ENCODE peak calls at places on chromosome X, in ten cellular contexts. Y, I, D, V, E, F, W, R, H and U are unnamed samples.

GRCh38 chrX:38220024-38220935 is at the start of gene SRPX:
- DNase-seq in I (peak; percentile 72), E (peak; percentile 39), R (peak; percentile 65), F (no peak), Y (peak; percentile 34), D (peak; percentile 53), H (peak; percentile 20), V (peak; percentile 63), W (peak; percentile 36), U (peak; percentile 63)

GRCh38 chrX:129495941-129496340 is 27.3 kb downstream of the SMARCA1 start:
- DNase-seq in Y (no peak), I (peak; percentile 68), E (no peak), V (no peak), R (no peak), F (no peak), D (no peak), H (no peak), W (no peak), U (no peak)

GRCh38 chrX:111519215-111519614 is 7.8 kb downstream of the SERTM2 start:
- DNase-seq in F (no peak), R (peak; percentile 30), H (no peak), I (no peak), E (no peak), W (no peak), Y (no peak), V (no peak), D (peak; percentile 22), U (no peak)

GRCh38 chrX:109299091-109299490 is 182.8 kb downstream of the GUCY2F start:
- DNase-seq in I (peak; percentile 2), H (no peak), D (no peak), V (no peak), Y (no peak), F (no peak), E (no peak), R (no peak), W (no peak), U (no peak)

GRCh38 chrX:31704938-31705337 is 633.1 kb upstream of the FTHL17 start:
- DNase-seq in R (no peak), W (no peak), I (no peak), H (no peak), V (no peak), F (no peak), Y (no peak), E (no peak), D (no peak), U (no peak)

GRCh38 chrX:30898886-30899285 is 9.8 kb upstream of the TAB3 start:
- DNase-seq in R (no peak), D (no peak), W (no peak), F (no peak), Y (no peak), V (no peak), I (no peak), H (no peak), E (no peak), U (no peak)

GRCh38 chrX:23820235-23820782 is 37.3 kb downstream of the SAT1 start:
- DNase-seq in W (no peak), V (no peak), I (no peak), F (no peak), Y (no peak), D (no peak), E (no peak), H (no peak), R (no peak), U (no peak)

GRCh38 chrX:23811135-23811781 is 28.3 kb downstream of the SAT1 start:
- DNase-seq in I (peak; percentile 47), D (no peak), V (no peak), F (no peak), W (no peak), H (no peak), R (no peak), Y (peak; percentile 55), E (peak; percentile 27), U (peak; percentile 20)

GRCh38 chrX:110004970-110005369 is 2.1 kb downstream of the TMEM164 start:
- DNase-seq in Y (no peak), D (no peak), W (no peak), H (no peak), F (no peak), I (no peak), R (no peak), E (no peak), V (no peak), U (no peak)

GRCh38 chrX:143570747-143571146 is 53.5 kb upstream of the SPANXN3 start:
- DNase-seq in Y (no peak), I (no peak), V (no peak), W (no peak), E (no peak), H (no peak), R (no peak), F (no peak), D (no peak), U (no peak)

GRCh38 chrX:41184312-41184711 is 99.1 kb downstream of the USP9X start:
- DNase-seq in Y (no peak), V (no peak), W (no peak), I (no peak), R (peak; percentile 18), D (no peak), H (no peak), F (no peak), E (no peak), U (no peak)

GRCh38 chrX:5086388-5086787 is 1142.3 kb downstream of the NLGN4X start:
- DNase-seq in W (no peak), Y (no peak), I (no peak), F (no peak), R (no peak), D (no peak), V (no peak), H (no peak), E (no peak), U (no peak)

GRCh38 chrX:38578152-38578551 is 16.8 kb downstream of the TSPAN7 start:
- DNase-seq in Y (no peak), H (no peak), D (no peak), R (no peak), I (no peak), W (no peak), E (no peak), F (no peak), V (no peak), U (no peak)

GRCh38 chrX:86579777-86580176 is 431.5 kb downstream of the DACH2 start:
- DNase-seq in V (no peak), R (no peak), Y (no peak), I (no peak), D (no peak), E (no peak), H (no peak), F (no peak), W (no peak), U (no peak)

DNA sequence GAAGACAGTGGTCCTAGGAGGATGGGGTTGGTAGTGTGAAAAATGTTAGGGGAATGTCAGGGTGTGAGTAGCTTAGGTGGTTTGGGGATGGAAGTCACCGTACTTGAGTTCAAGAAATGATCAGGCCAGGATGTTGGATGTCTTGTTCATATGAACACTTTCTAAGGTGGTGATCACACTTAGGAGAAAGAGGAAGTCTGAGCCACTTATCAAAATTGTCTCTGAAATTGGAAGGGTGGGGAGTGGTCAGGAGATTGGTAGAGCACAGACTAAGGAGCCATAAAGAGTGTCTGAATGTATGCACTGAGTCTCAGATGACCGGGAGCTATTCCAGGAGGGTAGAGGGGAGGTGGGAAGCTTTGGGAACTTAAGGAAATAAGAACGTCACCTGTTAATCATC is 17.3 kb downstream of the CMC4 start:
- DNase-seq in E (no peak), R (no peak), H (no peak), Y (no peak), I (no peak), W (no peak), D (no peak), V (no peak), F (no peak), U (no peak)
- H3K27ac ChIP-seq in E (no peak overlapping the region), R (no peak overlapping the region), H (no peak overlapping the region), Y (no peak overlapping the region), I (no peak overlapping the region), W (no peak overlapping the region), D (no peak overlapping the region), V (no peak overlapping the region), F (no peak overlapping the region), U (no peak overlapping the region)

GRCh38 chrX:134691453-134691852 is 33.2 kb upstream of the PLAC1 start:
- DNase-seq in W (no peak), H (no peak), R (no peak), I (no peak), Y (no peak), V (no peak), F (no peak), E (no peak), D (no peak), U (no peak)

GRCh38 chrX:134688181-134688580 is 29.9 kb upstream of the PLAC1 start:
- DNase-seq in W (no peak), F (no peak), V (no peak), H (no peak), I (peak; percentile 23), R (no peak), Y (no peak), E (no peak), D (no peak), U (no peak)

GRCh38 chrX:134692233-134692632 is 34.0 kb upstream of the PLAC1 start:
- DNase-seq in W (no peak), H (no peak), R (no peak), I (no peak), Y (no peak), F (no peak), V (no peak), E (no peak), D (no peak), U (no peak)

GRCh38 chrX:134685662-134686061 is 27.4 kb upstream of the PLAC1 start:
- DNase-seq in E (no peak), F (no peak), Y (no peak), R (no peak), V (no peak), W (no peak), H (no peak), D (no peak), I (peak; percentile 24), U (no peak)

DNA sequence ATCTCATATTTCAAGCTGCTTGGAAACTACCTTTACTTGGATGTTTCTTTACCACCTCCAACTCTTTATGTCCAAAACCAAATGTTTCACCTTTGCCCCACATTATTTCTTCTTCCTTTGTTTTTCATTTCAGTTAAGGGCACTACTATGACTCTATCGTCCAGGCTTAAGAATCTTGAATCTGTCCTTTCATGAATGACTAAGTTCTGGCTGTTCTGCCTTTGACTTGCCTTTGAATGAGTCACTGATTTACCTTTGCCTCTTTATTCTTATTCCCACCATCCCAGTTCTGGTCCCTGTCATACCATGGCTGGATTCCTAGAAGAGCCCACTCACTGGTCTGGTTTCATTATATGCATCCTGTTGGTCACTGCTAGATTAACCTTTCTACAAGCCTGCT is 30.6 kb upstream of the PLAC1 start:
- DNase-seq in E (no peak), F (no peak), D (no peak), I (peak; percentile 78), W (no peak), Y (no peak), H (no peak), V (no peak), R (no peak), U (no peak)
- H3K4me1 ChIP-seq in E (no peaks in the 10 kb centered on the region), F (no peaks in the 10 kb centered on the region), D (peaks cover 6% of the 10 kb centered on the region), I (peaks cover 36% of the 10 kb centered on the region), W (no peaks in the 10 kb centered on the region), Y (no peaks in the 10 kb centered on the region), H (no peaks in the 10 kb centered on the region), V (no peaks in the 10 kb centered on the region), R (no peaks in the 10 kb centered on the region), U (no peaks in the 10 kb centered on the region)

GRCh38 chrX:413322-414201 is 26.9 kb upstream of the PPP2R3B start:
- DNase-seq in F (no peak), Y (no peak), R (peak; percentile 69), I (no peak), H (no peak), V (no peak), W (no peak), E (no peak), D (no peak), U (peak; percentile 59)
- H3K4me3 ChIP-seq in F (no peak overlapping the region), Y (peak overlapping the region; percentile 38), R (no peak overlapping the region), I (no peak overlapping the region), H (no peak overlapping the region), V (no peak overlapping the region), W (no peak overlapping the region), E (no peak overlapping the region), D (no peak overlapping the region), U (peak overlapping the region; percentile 9)

GRCh38 chrX:19670854-19671620 is 155.7 kb upstream of the MAP3K15 start:
- DNase-seq in R (no peak), V (no peak), F (peak; percentile 22), I (peak; percentile 85), Y (no peak), H (no peak), E (no peak), D (peak; percentile 4), W (no peak), U (peak; percentile 40)
- H3K27ac ChIP-seq in R (no peak overlapping the region), V (peak overlapping the region; percentile 5), F (peak overlapping the region; percentile 45), I (peak overlapping the region; percentile 98), Y (no peak overlapping the region), H (no peak overlapping the region), E (no peak overlapping the region), D (peak overlapping the region; percentile 96), W (peak overlapping the region; percentile 23), U (no peak overlapping the region)